ENCODE peak calls at places on chromosomes 11 and 22, in five cellular contexts. Z is heart right ventricle, K is NT2/D1, I is sigmoid colon, P is thoracic aorta. L is an unnamed sample. For H3K4me1, the result is how much of the 10 kb centered on the place peaks cover.

GRCh38 chr11:28887681-28888080 is 779.5 kb downstream of the METTL15 start:
- DNase-seq in Z (no peak), K (no peak), I (no peak), P (no peak), L (no peak)

GRCh38 chr11:98300777-98301176 is 720.0 kb upstream of the CNTN5 start:
- DNase-seq in Z (no peak), K (no peak), I (no peak), P (no peak), L (no peak)

GRCh38 chr11:130528301-130528651 is 79.8 kb downstream of the ADAMTS15 start:
- DNase-seq in Z (no peak), K (no peak), I (no peak), P (no peak), L (no peak)

GRCh38 chr11:8318536-8318935 is 54.9 kb upstream of the LMO1 start:
- DNase-seq in Z (no peak), K (no peak), I (peak), P (no peak), L (no peak)

GRCh38 chr11:76361365-76361764 is 19.6 kb downstream of the THAP12 start:
- DNase-seq in Z (no peak), K (no peak), I (no peak), P (no peak), L (no peak)

GRCh38 chr11:125938418-125938817 is 7.4 kb upstream of the VSIG10L2 start:
- DNase-seq in Z (no peak), K (no peak), I (peak), P (no peak), L (no peak)

GRCh38 chr11:66718320-66718971 is 10.6 kb downstream of the SPTBN2 start:
- DNase-seq in Z (no peak), K (no peak), I (no peak), P (no peak), L (no peak)

GRCh38 chr11:131305005-131305404 is 65.4 kb upstream of the NTM start:
- DNase-seq in Z (no peak), K (no peak), I (no peak), P (no peak), L (no peak)

GRCh38 chr11:31987118-31988005 is 103.5 kb upstream of the RCN1 start:
- DNase-seq in Z (no peak), K (no peak), I (no peak), P (no peak), L (no peak)

DNA sequence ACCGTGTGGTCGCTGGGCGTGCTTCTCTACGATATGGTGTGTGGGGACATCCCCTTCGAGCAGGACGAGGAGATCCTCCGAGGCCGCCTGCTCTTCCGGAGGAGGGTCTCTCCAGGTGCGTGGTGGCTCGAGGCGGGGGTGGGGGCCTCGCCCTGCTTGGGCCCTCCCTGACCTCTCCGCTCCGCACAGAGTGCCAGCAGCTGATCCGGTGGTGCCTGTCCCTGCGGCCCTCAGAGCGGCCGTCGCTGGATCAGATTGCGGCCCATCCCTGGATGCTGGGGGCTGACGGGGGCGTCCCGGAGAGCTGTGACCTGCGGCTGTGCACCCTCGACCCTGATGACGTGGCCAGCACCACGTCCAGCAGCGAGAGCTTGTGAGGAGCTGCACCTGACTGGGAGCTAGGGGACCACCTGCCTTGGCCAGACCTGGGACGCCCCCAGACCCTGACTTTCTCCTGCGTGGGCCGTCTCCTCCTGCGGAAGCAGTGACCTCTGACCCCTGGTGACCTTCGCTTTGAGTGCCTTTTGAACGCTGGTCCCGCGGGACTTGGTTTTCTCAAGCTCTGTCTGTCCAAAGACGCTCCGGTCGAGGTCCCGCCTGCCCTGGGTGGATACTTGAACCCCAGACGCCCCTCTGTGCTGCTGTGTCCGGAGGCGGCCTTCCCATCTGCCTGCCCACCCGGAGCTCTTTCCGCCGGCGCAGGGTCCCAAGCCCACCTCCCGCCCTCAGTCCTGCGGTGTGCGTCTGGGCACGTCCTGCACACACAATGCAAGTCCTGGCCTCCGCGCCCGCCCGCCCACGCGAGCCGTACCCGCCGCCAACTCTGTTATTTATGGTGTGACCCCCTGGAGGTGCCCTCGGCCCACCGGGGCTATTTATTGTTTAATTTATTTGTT is 2.4 kb downstream of the PIM3 start:
- DNase-seq in Z (peak), K (no peak), I (peak), P (no peak), L (no peak)
- H3K4me1 ChIP-seq in Z (half or more), K (under half), I (half or more), P (half or more), L (under half)

GRCh38 chr22:26482171-26482570 is 1.4 kb downstream of the HPS4 start:
- DNase-seq in Z (no peak), K (no peak), I (no peak), P (no peak), L (no peak)
- H3K4me1 ChIP-seq in Z (half or more), K (under half), I (half or more), P (half or more), L (under half)

GRCh38 chr11:108213784-108214183 is 8.7 kb downstream of the NPAT start:
- DNase-seq in Z (no peak), K (no peak), I (no peak), P (no peak), L (no peak)
- H3K4me1 ChIP-seq in Z (under half), K (under half), I (under half), P (under half), L (under half)

DNA sequence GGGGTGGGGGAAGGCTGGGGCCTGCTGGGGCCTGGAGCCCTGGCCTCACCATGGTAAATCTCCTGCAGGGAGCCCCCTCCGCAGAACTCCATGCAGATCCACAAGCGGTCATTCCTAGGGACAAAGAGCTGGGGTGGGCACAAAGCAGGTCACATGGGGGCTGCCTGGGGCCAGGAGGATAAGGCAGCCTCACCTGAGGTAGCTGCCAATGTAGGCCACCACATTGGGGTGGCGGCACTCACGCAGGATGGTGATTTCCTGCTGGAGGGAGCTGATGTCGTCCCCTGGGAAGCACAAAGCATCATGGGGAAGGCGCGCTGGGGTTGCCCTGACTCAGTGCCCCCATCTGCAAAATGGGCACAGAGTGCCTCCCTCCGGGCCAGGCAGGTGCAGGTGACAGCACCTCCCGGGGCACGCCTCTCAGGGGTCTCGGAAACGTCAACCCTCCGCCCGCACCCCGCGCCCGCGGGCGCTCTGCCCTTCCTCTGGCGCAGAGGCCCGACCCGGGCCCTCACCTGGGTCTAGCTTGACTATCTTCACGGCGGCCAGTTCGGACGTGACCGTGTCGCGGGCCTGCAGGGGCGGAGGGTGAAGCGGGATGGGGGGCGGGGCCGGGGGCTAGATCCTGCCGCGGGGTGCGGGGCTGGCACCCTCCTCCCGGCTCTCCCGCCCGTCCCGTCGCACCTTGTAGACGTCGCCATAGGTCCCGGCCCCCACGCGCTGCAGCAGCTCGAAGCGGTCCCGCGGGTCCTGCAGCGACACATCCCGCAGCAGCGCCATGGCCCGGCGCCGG is 448 bp downstream of the MAP4K2 start:
- DNase-seq in Z (no peak), K (no peak), I (peak), P (no peak), L (no peak)
- H3K4me1 ChIP-seq in Z (under half), K (under half), I (under half), P (under half), L (under half)

DNA sequence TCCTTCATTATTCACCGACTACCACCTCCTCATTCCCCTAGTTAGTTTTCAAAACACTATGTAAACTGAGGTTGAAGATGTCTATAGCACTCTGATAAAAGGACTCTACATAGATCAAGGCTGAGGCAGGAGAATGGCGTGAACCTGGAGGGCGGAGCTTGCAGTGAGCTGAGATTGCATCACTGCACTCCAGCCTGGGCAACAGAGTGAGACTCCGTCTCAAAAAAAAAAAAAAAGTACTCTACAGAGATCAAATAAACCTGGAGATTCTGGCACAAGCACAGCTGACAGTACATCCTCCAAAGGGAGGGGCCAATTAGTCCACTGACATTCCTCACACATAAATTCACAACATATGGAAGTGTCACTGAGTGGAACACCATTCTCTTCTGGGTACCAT is 31.0 kb downstream of the TSG101 start:
- DNase-seq in Z (no peak), K (no peak), I (no peak), P (no peak), L (no peak)
- H3K4me1 ChIP-seq in Z (under half), K (under half), I (under half), P (under half), L (under half)

DNA sequence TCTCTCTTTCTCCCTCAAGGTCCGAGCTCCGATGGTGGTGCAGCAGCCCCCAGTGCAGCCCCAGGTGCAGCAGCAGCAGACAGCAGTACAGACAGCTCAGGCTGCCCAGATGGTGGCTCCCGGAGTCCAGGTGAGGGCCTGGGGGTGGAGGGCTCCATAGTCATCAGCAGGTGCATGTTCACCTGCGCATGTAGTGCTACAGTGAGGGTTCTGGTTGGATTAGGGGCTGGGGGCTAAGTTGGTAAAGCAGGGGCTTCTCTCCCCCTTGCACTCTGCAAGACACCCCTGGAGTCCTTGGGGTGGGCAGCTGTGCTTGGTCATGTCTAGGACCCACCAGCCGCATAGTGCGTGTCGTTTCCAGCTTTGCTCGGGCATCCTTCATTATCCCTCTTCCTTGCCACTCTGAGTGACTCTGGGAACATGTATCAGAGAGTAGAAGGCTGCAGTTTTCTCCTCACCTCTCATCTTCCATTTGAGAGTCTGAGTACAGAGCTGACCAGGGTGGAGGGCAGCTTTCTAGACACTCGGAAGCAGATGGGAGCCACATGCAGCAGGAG is 61.2 kb downstream of the MED15 start:
- DNase-seq in Z (no peak), K (no peak), I (no peak), P (no peak), L (no peak)
- H3K4me1 ChIP-seq in Z (half or more), K (under half), I (under half), P (under half), L (under half)

DNA sequence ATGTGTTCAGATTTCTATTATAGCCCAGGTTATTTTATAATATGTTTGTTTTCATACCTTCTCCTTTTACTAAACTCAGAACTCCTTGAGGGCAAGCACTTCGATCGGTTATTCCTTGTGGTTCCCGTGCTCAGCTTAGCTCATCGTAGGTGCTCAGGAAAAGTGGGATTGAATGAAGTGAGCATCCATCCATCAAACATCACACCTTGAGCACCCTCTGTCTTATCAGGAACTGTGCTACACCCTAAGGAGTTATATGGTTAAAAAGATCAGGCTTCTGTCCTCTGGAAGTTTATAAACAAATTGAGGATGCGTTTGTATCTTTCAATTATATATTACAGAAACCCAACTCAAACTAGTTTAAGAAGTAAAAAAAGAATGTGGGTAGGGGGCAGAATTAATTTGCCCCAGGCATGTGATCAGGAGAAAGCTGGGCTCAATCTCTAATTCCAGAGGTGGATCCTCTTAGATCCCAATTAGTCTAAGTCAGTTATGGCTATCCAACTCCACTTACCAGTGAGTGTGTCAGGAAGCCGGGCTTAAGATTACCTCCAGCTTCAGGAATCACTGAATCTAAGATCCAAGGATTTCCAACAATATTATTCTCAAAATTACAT is 59.9 kb upstream of the RRAS2 start:
- DNase-seq in Z (no peak), K (no peak), I (no peak), P (no peak), L (peak)
- H3K4me1 ChIP-seq in Z (half or more), K (under half), I (under half), P (under half), L (under half)

GRCh38 chr11:16703795-16704194 is 34.7 kb upstream of the C11orf58 start:
- DNase-seq in Z (no peak), K (no peak), I (no peak), P (no peak), L (no peak)
- H3K4me1 ChIP-seq in Z (under half), K (under half), I (under half), P (under half), L (under half)